ENCODE peak calls at places on chromosomes 4 and X, in seven cellular contexts. N is mammary epithelial cell, H is MG63, A is IMR-90, F is GM23248, L is transverse colon, W is fibroblast of the aortic adventitia. Q is an unnamed sample.

GRCh38 chr4:89836031-89836777 is 757 bp downstream of the SNCA start:
- DNase-seq in F (peak), L (no peak), N (peak), W (no peak), H (no peak), A (no peak), Q (no peak)

GRCh38 chr4:42710329-42710728 is 53.4 kb upstream of the ATP8A1 start:
- DNase-seq in H (no peak), N (no peak), L (no peak), A (no peak), W (no peak), F (no peak), Q (no peak)

GRCh38 chrX:95505721-95506120 is 1178.9 kb upstream of the DIAPH2 start:
- DNase-seq in H (no peak), W (no peak), L (no peak), A (no peak), F (no peak), N (peak), Q (no peak)

GRCh38 chrX:39519566-39520301 is 578.0 kb downstream of the BCOR start:
- DNase-seq in N (no peak), F (no peak), H (no peak), W (no peak), L (no peak), A (no peak), Q (no peak)

GRCh38 chr4:167177925-167178324 is 56.4 kb downstream of the SPOCK3 start:
- DNase-seq in H (no peak), N (no peak), L (no peak), W (no peak), A (no peak), F (no peak), Q (no peak)

GRCh38 chr4:123856689-123857545 is 460.3 kb downstream of the SPRY1 start:
- DNase-seq in L (peak), A (peak), F (peak), W (peak), H (no peak), N (no peak), Q (no peak)

GRCh38 chr4:75547647-75548387 is 8.0 kb upstream of the ODAPH start:
- DNase-seq in N (no peak), F (peak), L (peak), A (peak), H (no peak), W (peak), Q (no peak)

GRCh38 chr4:89949782-89950387 is 55.2 kb downstream of the MMRN1 start:
- DNase-seq in N (no peak), L (no peak), A (no peak), H (no peak), W (no peak), F (peak), Q (no peak)

GRCh38 chrX:134459683-134460004 is 321 bp upstream of the HPRT1 start:
- DNase-seq in H (no peak), L (no peak), A (no peak), N (no peak), W (peak), F (no peak), Q (no peak)

GRCh38 chrX:24479924-24480722 is 15.0 kb downstream of the PDK3 start:
- DNase-seq in H (no peak), W (no peak), L (peak), A (peak), F (no peak), N (no peak), Q (no peak)

GRCh38 chr4:121070274-121070673 is 2.1 kb downstream of the NDNF start:
- DNase-seq in W (no peak), L (peak), F (peak), H (no peak), N (no peak), A (no peak), Q (no peak)

DNA sequence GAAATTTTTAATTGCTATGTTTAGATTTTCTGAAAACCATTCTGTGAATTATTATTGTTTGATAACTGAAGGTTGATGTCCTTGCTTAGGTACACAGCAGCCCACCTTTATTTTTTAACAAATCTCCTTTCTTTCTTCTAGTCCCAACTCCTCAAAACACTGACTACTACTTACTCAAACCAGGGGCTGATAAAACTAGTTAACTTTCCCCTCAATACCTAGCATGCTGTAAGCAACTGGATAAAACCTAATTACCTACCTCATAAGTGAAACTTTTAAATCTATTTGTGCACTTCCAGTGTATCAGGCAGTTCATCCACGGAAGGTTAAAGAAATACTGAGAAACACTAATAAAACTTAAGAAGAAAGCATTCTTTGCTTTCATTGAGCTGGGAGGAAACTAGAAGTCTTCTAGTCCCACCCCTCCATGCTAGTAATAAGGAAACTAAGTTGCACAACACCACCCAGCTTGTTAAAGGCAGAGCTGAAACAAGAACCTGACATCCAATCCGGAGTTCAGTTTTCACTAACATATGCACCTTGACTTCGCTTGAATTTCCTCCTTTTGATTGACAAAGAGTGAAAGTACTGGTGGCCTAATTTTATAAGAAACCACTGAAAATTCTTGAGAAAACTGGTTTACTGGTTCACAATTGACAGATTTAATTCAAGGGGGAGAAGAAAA is 180.2 kb upstream of the TET2 start:
- DNase-seq in F (no peak), L (peak), H (no peak), W (peak), N (peak), A (no peak), Q (no peak)
- H3K4me3 ChIP-seq in F (no peak), L (peak), H (no peak), W (no peak), N (no peak), A (no peak), Q (no peak)

DNA sequence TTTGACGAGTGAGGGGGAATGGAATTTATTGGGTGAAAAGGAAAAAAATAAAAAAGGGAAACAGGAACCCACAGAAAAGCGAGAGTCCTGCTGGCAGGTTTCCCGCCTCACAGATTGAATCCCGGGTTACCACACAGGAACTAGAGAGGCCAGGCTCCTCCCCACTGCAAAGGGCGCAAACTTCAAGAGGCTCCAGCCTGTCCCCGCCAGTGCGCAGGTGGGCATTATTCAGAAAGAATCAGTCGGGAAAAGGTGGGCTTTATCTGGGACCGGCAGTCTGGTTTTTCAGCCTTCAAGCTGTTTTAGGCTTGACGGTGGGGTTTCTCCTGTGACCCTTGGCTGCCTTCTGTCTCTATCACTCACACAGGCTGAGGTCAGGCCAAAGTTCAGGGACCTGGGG is 1496.8 kb downstream of the RPA4 start:
- DNase-seq in H (no peak), L (no peak), F (no peak), A (no peak), N (no peak), W (no peak), Q (no peak)
- H3K4me3 ChIP-seq in H (no peak), L (no peak), F (no peak), A (no peak), N (no peak), W (no peak), Q (no peak)

GRCh38 chrX:10111364-10112148 is 45.2 kb upstream of the CLCN4 start:
- DNase-seq in L (peak), A (peak), H (no peak), F (peak), W (no peak), N (no peak), Q (no peak)
- H3K4me3 ChIP-seq in L (no peak), A (no peak), H (no peak), F (no peak), W (no peak), N (no peak), Q (no peak)

GRCh38 chrX:11953615-11954014 is 184.7 kb upstream of the FRMPD4 start:
- DNase-seq in W (peak), A (peak), N (peak), H (peak), L (no peak), F (peak), Q (no peak)
- H3K4me3 ChIP-seq in W (no peak), A (no peak), N (no peak), H (no peak), L (no peak), F (no peak), Q (no peak)

Q was measured in coronary artery.